ENCODE peak calls at places on chromosome 16, in four cellular contexts. W is SK-N-SH, T is GM12878, U is K562. Z is an unnamed sample.

GRCh38 chr16:26717826-26718225 is 348.9 kb upstream of the C16orf82 start:
- DNase-seq in W (no peak), T (no peak), U (no peak), Z (no peak)

GRCh38 chr16:71327720-71328119 is 30.8 kb upstream of the CALB2 start:
- DNase-seq in W (no peak), T (no peak), U (no peak), Z (no peak)

GRCh38 chr16:66713076-66713475 is 16.5 kb upstream of the CMTM4 start:
- DNase-seq in W (no peak), T (no peak), U (no peak), Z (no peak)

GRCh38 chr16:31899505-31899904 is 25.9 kb downstream of the ZNF267 start:
- DNase-seq in W (no peak), T (no peak), U (no peak), Z (no peak)

GRCh38 chr16:24522751-24523150 is 16.6 kb upstream of the RBBP6 start:
- DNase-seq in W (no peak), T (no peak), U (no peak), Z (no peak)

GRCh38 chr16:85148959-85149358 is 36.7 kb upstream of the CIBAR2 start:
- DNase-seq in W (no peak), T (no peak), U (no peak), Z (no peak)

GRCh38 chr16:23869052-23869451 is 33.3 kb downstream of the PRKCB start:
- DNase-seq in W (no peak), T (no peak), U (no peak), Z (no peak)

GRCh38 chr16:2856061-2856670 is 1.8 kb downstream of the PRSS22 start:
- DNase-seq in W (peak; percentile 81), T (no peak), U (peak; percentile 47), Z (peak; percentile 68)

GRCh38 chr16:81632392-81633146 is 146.5 kb upstream of the PLCG2 start:
- DNase-seq in W (no peak), T (no peak), U (peak; percentile 88), Z (no peak)

GRCh38 chr16:11098601-11099377 is 154.4 kb downstream of the CLEC16A start:
- DNase-seq in W (no peak), T (no peak), U (no peak), Z (no peak)

GRCh38 chr16:70476272-70477020 is 22.1 kb downstream of the FCSK start:
- DNase-seq in W (peak; percentile 79), T (peak; percentile 96), U (no peak), Z (no peak)

GRCh38 chr16:66899945-66900688 is 18.6 kb downstream of the CDH16 start:
- DNase-seq in W (peak; percentile 81), T (no peak), U (peak; percentile 97), Z (peak; percentile 57)

GRCh38 chr16:27851586-27851985 is 211.9 kb downstream of the GSG1L start:
- DNase-seq in W (no peak), T (no peak), U (no peak), Z (no peak)

GRCh38 chr16:70689035-70689969 is 3.4 kb upstream of the MTSS2 start:
- DNase-seq in W (no peak), T (no peak), U (no peak), Z (no peak)

GRCh38 chr16:79217375-79218011 is 383.0 kb downstream of the MAF start:
- DNase-seq in W (no peak), T (no peak), U (no peak), Z (no peak)

GRCh38 chr16:54540525-54541180 is 254.1 kb upstream of the IRX3 start:
- DNase-seq in W (no peak), T (no peak), U (no peak), Z (no peak)

GRCh38 chr16:55043499-55043898 is 112.8 kb downstream of the IRX5 start:
- DNase-seq in W (no peak), T (no peak), U (no peak), Z (no peak)

GRCh38 chr16:54066451-54067056 is 220.0 kb downstream of the IRX3 start:
- DNase-seq in W (no peak), T (no peak), U (no peak), Z (no peak)

GRCh38 chr16:88437367-88437964 is 15.6 kb upstream of the ZFPM1 start:
- DNase-seq in W (peak; percentile 95), T (no peak), U (peak; percentile 74), Z (peak; percentile 84)

GRCh38 chr16:31810863-31811262 is 62.7 kb upstream of the ZNF267 start:
- DNase-seq in W (no peak), T (no peak), U (no peak), Z (no peak)

GRCh38 chr16:66905633-66906539 is 12.8 kb downstream of the CDH16 start:
- DNase-seq in W (peak; percentile 41), T (no peak), U (peak; percentile 96), Z (peak; percentile 55)

GRCh38 chr16:81758376-81758775 is 20.7 kb upstream of the PLCG2 start:
- DNase-seq in W (no peak), T (no peak), U (no peak), Z (no peak)

GRCh38 chr16:81505011-81505660 is 60.5 kb downstream of the CMIP start:
- DNase-seq in W (peak; percentile 69), T (peak; percentile 72), U (peak; percentile 97), Z (peak; percentile 27)

GRCh38 chr16:8892101-8892575 is 10.0 kb downstream of the LITAFD start:
- DNase-seq in W (no peak), T (peak; percentile 42), U (no peak), Z (no peak)
- TF ChIP-seq FOXM1 in W (no peak), T (no peak), U (no peak), Z (no peak)

GRCh38 chr16:1731073-1731472 is 25.1 kb downstream of the MAPK8IP3 start:
- DNase-seq in W (no peak), T (no peak), U (no peak), Z (no peak)

GRCh38 chr16:1732071-1732470 is 26.1 kb downstream of the MAPK8IP3 start:
- DNase-seq in W (no peak), T (no peak), U (no peak), Z (no peak)

GRCh38 chr16:1734816-1735215 is 28.8 kb downstream of the MAPK8IP3 start:
- DNase-seq in W (no peak), T (no peak), U (no peak), Z (no peak)

GRCh38 chr16:1731603-1732002 is 25.6 kb downstream of the MAPK8IP3 start:
- DNase-seq in W (no peak), T (no peak), U (no peak), Z (no peak)

GRCh38 chr16:1734123-1734522 is 28.1 kb downstream of the MAPK8IP3 start:
- DNase-seq in W (no peak), T (no peak), U (no peak), Z (no peak)
- TF ChIP-seq FOXM1 in W (no peak), T (no peak), U (no peak), Z (no peak)

DNA sequence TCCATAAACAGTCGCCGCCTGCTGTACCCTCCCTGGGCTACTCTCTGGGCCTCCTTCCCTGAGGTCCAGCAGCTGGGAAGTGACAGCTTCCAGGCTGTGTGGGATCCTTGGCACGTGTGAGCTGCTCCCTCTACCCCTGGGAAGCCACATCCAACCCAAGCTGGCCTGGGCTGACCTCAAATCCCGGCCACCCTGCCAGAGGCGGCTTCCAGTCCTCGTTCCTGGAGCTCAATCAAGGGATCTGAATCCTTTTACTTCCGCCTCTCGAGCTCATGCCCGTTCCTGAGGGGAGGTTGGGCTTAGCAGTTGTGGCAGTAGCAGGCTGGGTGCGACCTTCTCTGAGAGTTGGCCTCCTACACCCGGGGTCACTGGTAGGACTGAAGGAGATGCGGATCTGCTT is 82.5 kb downstream of the NETO2 start:
- DNase-seq in W (no peak), T (no peak), U (no peak), Z (no peak)
- TF ChIP-seq FOXM1 in W (no peak), T (no peak), U (no peak), Z (no peak)

GRCh38 chr16:14007460-14007859 is 63.7 kb upstream of the MRTFB start:
- DNase-seq in W (no peak), T (peak; percentile 62), U (no peak), Z (no peak)
- TF ChIP-seq FOXM1 in W (no peak), T (no peak), U (no peak), Z (no peak)

DNA sequence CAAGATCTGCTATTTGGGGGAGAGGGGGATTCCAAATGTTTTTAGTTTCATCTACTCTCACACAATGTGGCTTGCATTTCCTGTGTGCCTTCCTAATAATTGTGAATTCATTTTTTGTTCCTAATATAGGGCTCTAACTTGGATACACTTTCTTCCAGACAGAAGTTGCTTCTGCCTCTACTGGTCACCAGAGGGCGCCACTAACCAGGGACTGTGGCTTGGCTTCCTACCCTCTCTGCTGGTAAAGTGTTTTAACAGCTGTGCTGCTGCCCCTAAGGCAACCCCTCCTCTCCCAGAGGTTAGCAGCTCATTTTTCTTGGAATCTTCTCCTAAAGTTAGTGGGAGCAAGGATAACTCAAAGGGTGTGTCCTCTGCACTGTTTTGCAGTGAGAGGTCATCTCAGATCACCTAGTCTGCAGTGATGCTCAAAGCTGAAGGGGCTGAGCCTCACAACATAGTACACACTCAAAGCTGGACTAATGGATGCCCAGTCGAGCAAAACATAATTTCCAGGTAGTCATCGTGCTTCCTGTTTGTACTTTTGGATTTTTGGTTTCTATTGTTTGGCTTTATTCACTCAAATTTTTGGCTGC is 5.0 kb upstream of the PRSS54 start:
- DNase-seq in W (no peak), T (no peak), U (peak; percentile 50), Z (peak; percentile 40)
- TF ChIP-seq FOXM1 in W (no peak), T (no peak), U (no peak), Z (no peak)

DNA sequence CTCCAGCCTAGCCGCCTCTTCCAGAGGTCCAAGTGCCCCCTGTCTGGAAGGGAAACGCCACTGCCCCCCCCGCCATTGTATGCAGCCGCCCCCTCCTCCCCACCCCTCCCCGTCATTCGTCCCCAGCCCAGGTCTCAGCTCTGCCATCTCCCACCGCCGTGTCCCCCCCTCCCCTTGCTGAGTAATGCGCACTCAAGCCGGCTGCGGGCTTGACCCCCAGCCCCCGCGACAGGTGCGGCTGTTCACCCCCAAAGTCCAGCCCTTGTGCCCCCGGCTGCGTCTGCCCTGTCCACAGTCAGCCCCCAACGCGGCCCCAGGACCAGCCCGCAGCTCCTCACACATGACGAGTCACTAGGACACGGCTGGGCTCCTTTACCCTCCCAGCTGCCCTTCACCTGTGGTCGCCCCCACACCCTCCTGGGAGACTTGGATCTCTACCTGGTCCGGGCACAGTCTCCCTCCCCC is 595 bp downstream of the GPRC5B start:
- DNase-seq in W (peak; percentile 70), T (no peak), U (no peak), Z (no peak)
- TF ChIP-seq FOXM1 in W (no peak), T (no peak), U (no peak), Z (no peak)

DNA sequence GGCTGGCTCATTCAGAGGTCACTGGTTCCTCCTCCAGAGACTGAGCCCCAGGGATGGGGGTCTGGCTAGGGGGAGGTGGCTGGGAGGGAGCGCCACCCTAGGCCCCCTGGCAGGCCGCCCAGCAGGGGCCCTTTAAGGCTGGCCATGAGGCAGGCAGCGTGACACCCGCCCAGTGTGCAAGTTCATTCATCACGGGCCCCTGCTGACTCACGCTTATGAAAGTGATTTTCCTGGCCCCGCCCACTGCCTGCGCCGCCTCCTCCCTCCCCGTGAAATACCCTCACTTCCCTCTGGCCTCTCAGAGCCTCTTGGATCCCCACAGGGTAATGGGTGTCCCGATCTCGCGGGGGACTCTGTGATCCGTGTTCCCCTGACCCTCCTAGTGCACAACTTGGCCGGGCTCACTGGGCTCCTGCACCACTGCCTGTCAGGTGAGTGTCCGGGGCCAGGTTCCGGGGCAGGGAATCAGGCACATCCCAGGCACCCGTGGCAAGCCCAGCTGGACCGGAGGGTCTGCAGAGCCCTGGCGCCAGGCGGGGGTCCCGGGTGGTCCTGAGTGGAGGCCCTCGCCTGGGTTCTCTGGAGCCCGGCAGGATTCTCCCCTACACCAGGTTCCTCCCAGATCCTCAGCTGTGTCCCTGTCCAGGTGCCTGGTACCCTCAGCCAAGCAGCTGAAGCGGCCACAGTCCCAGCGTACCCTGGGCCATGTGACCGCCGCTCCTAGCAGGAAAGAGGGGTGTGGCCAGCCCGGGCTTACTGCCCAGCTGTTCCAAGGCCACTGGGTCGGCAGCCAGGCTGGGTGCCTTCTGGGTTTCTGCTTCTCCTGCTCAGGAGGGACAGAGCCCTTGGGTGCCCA is at the start of gene OSGIN1:
- DNase-seq in W (peak; percentile 88), T (peak; percentile 25), U (peak; percentile 98), Z (peak; percentile 69)
- TF ChIP-seq FOXM1 in W (no peak), T (no peak), U (peak; percentile 69), Z (no peak)

Z was measured in HEK293T.